ENCODE peak calls at places on chromosomes 6 and 20, in ten cellular contexts. L, M, W, B, G, F, Y, N, C and I are unnamed samples. For H3K36me3, the result is how much of the 10 kb centered on the place peaks cover.

GRCh38 chr20:25464501-25465204 is 57.2 kb downstream of the GINS1 start:
- DNase-seq in W (no peak), N (no peak), M (no peak), L (no peak), F (no peak), C (no peak), Y (no peak), G (no peak), B (no peak), I (no peak)

GRCh38 chr6:149975400-149975799 is 11.7 kb downstream of the ULBP1 start:
- DNase-seq in M (no peak), F (no peak), L (no peak), N (no peak), W (no peak), B (no peak), C (no peak), Y (no peak), G (no peak), I (no peak)

GRCh38 chr6:105545947-105546710 is 143.2 kb upstream of the PREP start:
- DNase-seq in L (no peak), F (no peak), Y (no peak), B (peak), W (no peak), C (no peak), G (no peak), M (no peak), N (peak), I (no peak)

GRCh38 chr20:53905019-53905847 is 165.2 kb downstream of the BCAS1 start:
- DNase-seq in G (no peak), Y (no peak), F (no peak), W (no peak), N (no peak), L (no peak), M (no peak), B (no peak), C (no peak), I (no peak)

GRCh38 chr20:1619861-1620444 is at the start of gene SIRPB1:
- DNase-seq in L (no peak), B (peak), M (no peak), G (peak), F (no peak), Y (no peak), C (no peak), N (no peak), W (peak), I (no peak)

GRCh38 chr20:34437330-34437986 is 74.4 kb downstream of the ITCH start:
- DNase-seq in W (no peak), N (peak), Y (no peak), F (no peak), M (peak), B (peak), C (no peak), L (no peak), G (no peak), I (no peak)

GRCh38 chr6:147207351-147207750 is 3.1 kb downstream of the STXBP5 start:
- DNase-seq in Y (no peak), N (no peak), C (no peak), L (no peak), G (no peak), F (no peak), B (no peak), W (no peak), M (no peak), I (no peak)

GRCh38 chr20:21183722-21184121 is 57.8 kb downstream of the KIZ start:
- DNase-seq in Y (no peak), G (no peak), C (no peak), B (peak), F (no peak), M (no peak), L (no peak), W (no peak), N (no peak), I (no peak)

GRCh38 chr6:127026247-127026646 is 92.2 kb upstream of the RSPO3 start:
- DNase-seq in B (no peak), N (peak), C (no peak), M (no peak), W (no peak), F (no peak), Y (no peak), L (no peak), G (no peak), I (no peak)

GRCh38 chr20:35568645-35569044 is 26.8 kb downstream of the ERGIC3 start:
- DNase-seq in L (no peak), M (no peak), N (no peak), C (no peak), W (no peak), F (no peak), G (no peak), B (no peak), Y (no peak), I (no peak)

GRCh38 chr6:4125500-4125899 is 9.9 kb downstream of the ECI2 start:
- DNase-seq in F (no peak), M (peak), G (no peak), B (peak), Y (no peak), C (no peak), L (no peak), N (peak), W (no peak), I (no peak)

GRCh38 chr6:4128748-4129147 is 6.6 kb downstream of the ECI2 start:
- DNase-seq in Y (no peak), C (no peak), F (no peak), N (peak), W (no peak), L (no peak), B (peak), G (no peak), M (peak), I (no peak)

GRCh38 chr6:4125933-4126864 is 9.2 kb downstream of the ECI2 start:
- DNase-seq in C (no peak), N (peak), B (peak), W (no peak), L (no peak), M (peak), Y (no peak), F (peak), G (no peak), I (no peak)

GRCh38 chr6:4128072-4128471 is 7.3 kb downstream of the ECI2 start:
- DNase-seq in N (peak), C (no peak), Y (no peak), M (no peak), W (no peak), L (no peak), F (no peak), G (no peak), B (no peak), I (no peak)

DNA sequence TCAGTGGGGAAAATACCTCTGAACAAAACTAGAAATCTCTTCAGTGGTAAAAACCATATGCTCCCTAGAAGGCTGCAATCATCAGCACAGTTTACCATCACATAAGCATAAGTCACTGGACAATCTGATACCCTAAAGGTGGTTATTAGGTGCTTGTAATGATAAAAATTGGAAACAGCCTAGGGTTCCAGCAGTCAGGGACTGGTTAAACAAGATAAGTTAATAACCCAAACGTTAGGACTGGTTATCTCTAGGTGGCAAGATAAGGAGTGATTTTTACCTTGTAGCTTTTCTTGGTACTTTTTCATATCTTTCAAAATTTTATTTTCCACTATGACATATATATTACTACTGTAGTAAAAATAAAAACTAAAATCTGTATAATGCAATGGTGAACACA is 11.0 kb downstream of the ECI2 start:
- DNase-seq in N (no peak), C (no peak), B (no peak), Y (no peak), F (no peak), M (no peak), G (no peak), L (no peak), W (no peak), I (no peak)
- H3K36me3 ChIP-seq in N (under half), C (under half), B (under half), Y (half or more), F (under half), M (half or more), G (half or more), L (under half), W (half or more), I (under half)

GRCh38 chr6:90157441-90157840 is 139.2 kb downstream of the BACH2 start:
- DNase-seq in G (no peak), N (no peak), C (no peak), Y (no peak), F (no peak), B (no peak), L (no peak), W (no peak), M (no peak), I (no peak)
- H3K36me3 ChIP-seq in G (under half), N (under half), C (under half), Y (under half), F (under half), B (under half), L (under half), W (under half), M (under half), I (under half)

GRCh38 chr6:160043784-160044183 is 74.9 kb downstream of the IGF2R start:
- DNase-seq in N (no peak), M (no peak), F (no peak), L (no peak), G (no peak), W (no peak), B (no peak), Y (no peak), C (no peak), I (no peak)
- H3K36me3 ChIP-seq in N (under half), M (under half), F (under half), L (under half), G (half or more), W (half or more), B (half or more), Y (half or more), C (under half), I (under half)

GRCh38 chr6:11244387-11245126 is 12.1 kb upstream of the NEDD9 start:
- DNase-seq in F (no peak), Y (no peak), B (no peak), G (no peak), N (no peak), L (no peak), M (no peak), W (no peak), C (no peak), I (no peak)
- H3K36me3 ChIP-seq in F (under half), Y (under half), B (under half), G (under half), N (under half), L (under half), M (under half), W (under half), C (under half), I (under half)

GRCh38 chr20:18527339-18527738 is 19.6 kb downstream of the SEC23B start:
- DNase-seq in Y (no peak), W (no peak), N (no peak), B (no peak), M (no peak), G (no peak), F (no peak), L (no peak), C (no peak), I (no peak)
- H3K36me3 ChIP-seq in Y (half or more), W (half or more), N (under half), B (under half), M (half or more), G (half or more), F (under half), L (under half), C (under half), I (under half)

GRCh38 chr20:49248879-49249665 is 28.8 kb downstream of the ZNFX1 start:
- DNase-seq in W (no peak), G (no peak), B (no peak), F (no peak), Y (no peak), L (no peak), C (no peak), N (no peak), M (no peak), I (no peak)

GRCh38 chr20:49247169-49247734 is 28.0 kb downstream of the DDX27 start:
- DNase-seq in L (no peak), W (no peak), B (no peak), F (no peak), N (no peak), G (no peak), Y (no peak), M (no peak), C (no peak), I (no peak)

GRCh38 chr20:49245921-49246740 is 26.9 kb downstream of the DDX27 start:
- DNase-seq in M (peak), N (peak), F (peak), C (no peak), G (peak), B (peak), L (no peak), W (no peak), Y (no peak), I (no peak)

GRCh38 chr20:49247792-49248191 is 28.6 kb downstream of the DDX27 start:
- DNase-seq in W (no peak), M (no peak), N (no peak), L (no peak), G (no peak), F (no peak), C (no peak), Y (no peak), B (no peak), I (no peak)

DNA sequence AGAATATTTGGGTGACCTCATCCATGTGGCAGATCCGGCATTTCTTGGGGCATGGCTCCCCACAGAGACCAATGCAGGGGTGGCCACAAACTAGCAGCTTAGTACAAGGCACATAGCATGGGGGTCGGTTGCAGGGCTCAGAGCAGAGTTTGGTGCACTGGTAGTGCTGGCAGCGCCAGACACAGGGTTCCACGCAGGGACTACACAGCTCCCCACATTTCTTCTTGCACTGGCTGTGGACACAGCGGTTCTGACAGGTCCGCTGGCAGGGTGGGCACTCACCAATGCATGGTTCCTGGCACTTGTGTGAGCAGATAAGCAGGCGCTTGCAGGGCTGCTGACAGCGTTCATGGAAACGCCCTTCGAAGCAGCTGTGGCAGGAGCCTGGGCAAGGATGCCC is 29.1 kb downstream of the DDX27 start:
- DNase-seq in G (no peak), N (no peak), M (no peak), W (no peak), F (no peak), Y (no peak), L (no peak), C (no peak), B (no peak), I (no peak)
- H3K36me3 ChIP-seq in G (half or more), N (half or more), M (half or more), W (half or more), F (half or more), Y (half or more), L (under half), C (under half), B (half or more), I (under half)

GRCh38 chr20:20031790-20032189 is 14.6 kb downstream of the NAA20 start:
- DNase-seq in B (no peak), M (no peak), F (no peak), Y (no peak), W (no peak), C (no peak), L (no peak), G (no peak), N (no peak), I (no peak)
- H3K36me3 ChIP-seq in B (under half), M (under half), F (under half), Y (half or more), W (half or more), C (under half), L (under half), G (half or more), N (half or more), I (under half)